ENCODE peak calls at places on chromosomes 7 and 10, in ten cellular contexts. I is AG04449, W is thoracic aorta, S is hepatocyte, M is Panc1, X is testis, F is GM12878, R is BE2C, D is heart left ventricle, G is HL-60. V is an unnamed sample.

GRCh38 chr10:101901340-101901739 is 57.7 kb upstream of the KCNIP2 start:
- DNase-seq in I (no peak), W (no peak), S (no peak), M (no peak), X (no peak), F (peak; percentile 77), R (no peak), D (no peak), G (no peak), V (no peak)

GRCh38 chr7:144671429-144671828 is 164.4 kb downstream of the TPK1 start:
- DNase-seq in I (no peak), W (no peak), S (no peak), M (no peak), X (no peak), F (no peak), R (no peak), D (no peak), G (no peak), V (no peak)

GRCh38 chr7:45710271-45711160 is 136.3 kb downstream of the ADCY1 start:
- DNase-seq in I (no peak), W (no peak), S (peak; percentile 1), M (no peak), X (peak; percentile 8), F (no peak), R (no peak), D (no peak), G (no peak), V (no peak)

GRCh38 chr10:133211959-133212852 is 17.8 kb upstream of the UTF1 start:
- DNase-seq in I (no peak), W (no peak), S (no peak), M (no peak), X (no peak), F (no peak), R (no peak), D (peak; percentile 18), G (no peak), V (no peak)

GRCh38 chr10:84262190-84262956 is 17.5 kb downstream of the RGR start:
- DNase-seq in I (no peak), W (no peak), S (no peak), M (no peak), X (no peak), F (no peak), R (no peak), D (no peak), G (no peak), V (no peak)

GRCh38 chr7:33678675-33679335 is 226.5 kb upstream of the BMPER start:
- DNase-seq in I (no peak), W (no peak), S (no peak), M (no peak), X (no peak), F (no peak), R (no peak), D (no peak), G (no peak), V (no peak)

GRCh38 chr10:113982745-113983144 is 60.9 kb upstream of the ADRB1 start:
- DNase-seq in I (no peak), W (no peak), S (peak; percentile 49), M (no peak), X (no peak), F (no peak), R (no peak), D (no peak), G (no peak), V (no peak)

GRCh38 chr7:155002411-155003214 is at the start of gene PAXIP1:
- DNase-seq in I (no peak), W (no peak), S (peak; percentile 88), M (no peak), X (peak; percentile 40), F (no peak), R (peak; percentile 72), D (peak; percentile 51), G (peak; percentile 46), V (no peak)

GRCh38 chr10:131728829-131729228 is 172.0 kb upstream of the PPP2R2D start:
- DNase-seq in I (no peak), W (no peak), S (no peak), M (no peak), X (no peak), F (no peak), R (no peak), D (no peak), G (no peak), V (no peak)

GRCh38 chr10:128087884-128088695 is 38.1 kb downstream of the MKI67 start:
- DNase-seq in I (no peak), W (no peak), S (no peak), M (no peak), X (no peak), F (no peak), R (no peak), D (no peak), G (no peak), V (no peak)

GRCh38 chr7:146414373-146414772 is 297.8 kb downstream of the CNTNAP2 start:
- DNase-seq in I (no peak), W (no peak), S (no peak), M (no peak), X (no peak), F (no peak), R (no peak), D (no peak), G (no peak), V (no peak)

GRCh38 chr7:74483402-74484336 is 30.0 kb downstream of the GTF2IRD1 start:
- DNase-seq in I (peak; percentile 40), W (no peak), S (peak; percentile 27), M (no peak), X (no peak), F (no peak), R (no peak), D (no peak), G (no peak), V (no peak)

GRCh38 chr7:45881759-45882464 is 6.4 kb upstream of the IGFBP1 start:
- DNase-seq in I (no peak), W (no peak), S (peak; percentile 56), M (peak; percentile 79), X (no peak), F (no peak), R (no peak), D (no peak), G (no peak), V (no peak)

GRCh38 chr7:116653204-116653603 is 18.8 kb upstream of the MET start:
- DNase-seq in I (no peak), W (no peak), S (peak; percentile 45), M (no peak), X (no peak), F (no peak), R (no peak), D (peak; percentile 33), G (no peak), V (peak; percentile 79)

GRCh38 chr10:116810895-116811294 is 38.4 kb upstream of the ENO4 start:
- DNase-seq in I (no peak), W (no peak), S (no peak), M (no peak), X (no peak), F (no peak), R (no peak), D (no peak), G (no peak), V (no peak)

GRCh38 chr10:116808706-116809105 is 40.6 kb upstream of the ENO4 start:
- DNase-seq in I (no peak), W (no peak), S (no peak), M (no peak), X (no peak), F (no peak), R (no peak), D (no peak), G (no peak), V (no peak)

GRCh38 chr10:116811691-116812090 is 37.6 kb upstream of the ENO4 start:
- DNase-seq in I (no peak), W (no peak), S (no peak), M (no peak), X (no peak), F (no peak), R (no peak), D (no peak), G (no peak), V (no peak)

GRCh38 chr10:116809528-116810500 is 39.5 kb upstream of the ENO4 start:
- DNase-seq in I (no peak), W (no peak), S (peak; percentile 42), M (no peak), X (peak; percentile 49), F (no peak), R (peak; percentile 32), D (no peak), G (no peak), V (no peak)
- TF ChIP-seq CTCF in I (no peak), W (no peak), S (peak; percentile 32), M (peak; percentile 73), X (no peak), F (peak; percentile 35), R (peak; percentile 62), D (peak; percentile 18), G (no peak), V (peak; percentile 39)

DNA sequence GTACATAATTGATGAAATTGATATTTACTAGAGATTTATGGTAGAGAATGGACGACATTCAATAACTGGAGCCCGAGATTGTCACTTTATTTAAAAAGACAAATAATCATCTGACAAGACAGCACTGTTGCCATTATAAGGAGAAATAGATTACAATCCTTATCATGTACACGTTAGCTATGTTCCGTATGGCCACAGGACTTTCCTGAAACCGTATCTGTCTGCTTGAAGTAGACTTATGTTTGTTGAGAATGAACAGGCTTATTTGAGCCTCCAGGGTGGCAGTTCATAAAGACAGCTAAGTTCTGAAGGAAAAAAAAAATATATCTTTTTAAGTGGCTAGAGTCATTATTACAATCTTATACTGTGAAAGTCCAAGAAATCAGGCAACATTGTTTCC is 317.2 kb downstream of the BICC1 start:
- DNase-seq in I (no peak), W (no peak), S (no peak), M (no peak), X (no peak), F (no peak), R (peak; percentile 32), D (no peak), G (no peak), V (no peak)
- H3K4me3 ChIP-seq in I (no peak overlapping the region), W (no peak overlapping the region), S (no peak overlapping the region), M (no peak overlapping the region), X (no peak overlapping the region), F (no peak overlapping the region), R (no peak overlapping the region), D (no peak overlapping the region), G (no peak overlapping the region), V (no peak overlapping the region)

DNA sequence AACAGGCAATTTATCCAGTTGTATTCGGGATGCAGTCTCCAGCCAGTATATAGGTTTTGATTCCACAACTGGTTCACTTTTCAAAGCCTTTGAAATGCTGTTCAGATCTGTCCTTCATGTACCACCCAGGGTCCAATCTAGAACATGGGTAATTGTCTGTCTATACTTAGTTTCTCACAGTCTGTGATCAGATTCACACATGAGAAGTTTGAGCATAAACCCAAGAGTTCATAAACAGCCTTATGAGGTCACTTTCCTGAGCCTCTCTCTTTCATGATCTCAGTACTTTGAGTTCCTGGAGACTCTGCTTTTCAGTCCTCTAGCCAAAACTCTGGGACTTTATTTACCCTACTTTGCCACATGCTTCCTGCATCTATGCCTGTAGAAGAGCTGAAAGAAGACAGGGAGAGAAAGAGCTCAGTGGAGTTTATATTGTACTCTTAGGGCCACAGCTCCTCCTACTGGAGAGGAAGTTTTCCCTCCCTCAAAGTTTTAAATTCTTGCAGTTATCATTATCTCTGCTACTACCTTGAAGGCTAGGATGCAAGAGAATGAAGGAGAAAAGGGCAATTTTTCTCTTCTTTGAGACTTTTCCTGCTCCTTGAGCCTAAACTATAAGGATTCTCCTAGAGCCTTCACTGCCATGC is 172.0 kb downstream of the ZEB1 start:
- DNase-seq in I (no peak), W (no peak), S (peak; percentile 40), M (peak; percentile 10), X (peak; percentile 26), F (peak; percentile 28), R (peak; percentile 16), D (no peak), G (peak; percentile 22), V (peak; percentile 52)
- TF ChIP-seq CTCF in I (peak; percentile 48), W (peak; percentile 19), S (peak; percentile 52), M (peak; percentile 66), X (no peak), F (peak; percentile 53), R (peak; percentile 78), D (peak; percentile 53), G (peak; percentile 37), V (peak; percentile 65)

GRCh38 chr7:131553906-131554305 is 2.5 kb downstream of the PODXL start:
- DNase-seq in I (no peak), W (no peak), S (no peak), M (no peak), X (no peak), F (no peak), R (no peak), D (no peak), G (no peak), V (no peak)
- H3K4me3 ChIP-seq in I (no peak overlapping the region), W (no peak overlapping the region), S (no peak overlapping the region), M (no peak overlapping the region), X (no peak overlapping the region), F (no peak overlapping the region), R (no peak overlapping the region), D (peak overlapping the region; percentile 64), G (no peak overlapping the region), V (no peak overlapping the region)